ENCODE peak calls at places on chromosomes 16 and 17, in eight cellular contexts. M is gastrocnemius medialis, R is A549, I is cardiac muscle cell, W is fibroblast of the aortic adventitia, J is AG04450, Y is HepG2, H is nephron progenitor cell. D is an unnamed sample.

GRCh38 chr17:6643460-6644125 is 2.7 kb downstream of the TXNDC17 start:
- DNase-seq in M (no peak), R (no peak), I (peak; percentile 66), W (peak; percentile 71), J (no peak), Y (no peak), H (no peak), D (no peak)

GRCh38 chr16:17343028-17343427 is 127.7 kb downstream of the XYLT1 start:
- DNase-seq in M (no peak), R (no peak), I (no peak), W (no peak), J (no peak), Y (no peak), H (no peak), D (no peak)

GRCh38 chr17:10640475-10640874 is 16.6 kb downstream of the MYH3 start:
- DNase-seq in M (no peak), R (no peak), I (no peak), W (no peak), J (no peak), Y (no peak), H (no peak), D (no peak)

GRCh38 chr17:7029659-7030058 is 6.2 kb upstream of the SLC16A13 start:
- DNase-seq in M (no peak), R (no peak), I (peak; percentile 28), W (no peak), J (no peak), Y (no peak), H (no peak), D (peak; percentile 58)

GRCh38 chr16:12682441-12682840 is 121.2 kb downstream of the CPPED1 start:
- DNase-seq in M (no peak), R (no peak), I (no peak), W (no peak), J (no peak), Y (no peak), H (no peak), D (no peak)

GRCh38 chr16:13421726-13422125 is 498.2 kb upstream of the ERCC4 start:
- DNase-seq in M (no peak), R (no peak), I (no peak), W (no peak), J (no peak), Y (no peak), H (no peak), D (no peak)

GRCh38 chr16:54112807-54113206 is 173.8 kb downstream of the IRX3 start:
- DNase-seq in M (no peak), R (no peak), I (no peak), W (no peak), J (no peak), Y (no peak), H (no peak), D (no peak)

GRCh38 chr17:72122336-72122667 is 1.5 kb downstream of the SOX9 start:
- DNase-seq in M (no peak), R (no peak), I (no peak), W (no peak), J (no peak), Y (no peak), H (no peak), D (no peak)

GRCh38 chr17:40453881-40454630 is 10.8 kb downstream of the IGFBP4 start:
- DNase-seq in M (no peak), R (no peak), I (no peak), W (peak; percentile 89), J (no peak), Y (no peak), H (no peak), D (no peak)

GRCh38 chr17:18038149-18038850 is 668 bp downstream of the ATPAF2 start:
- DNase-seq in M (no peak), R (no peak), I (no peak), W (no peak), J (no peak), Y (no peak), H (no peak), D (no peak)

GRCh38 chr16:67943619-67944503 is at the start of gene LCAT:
- DNase-seq in M (peak; percentile 56), R (no peak), I (peak; percentile 67), W (peak; percentile 66), J (no peak), Y (peak; percentile 78), H (no peak), D (no peak)

GRCh38 chr17:55642741-55643140 is 79.9 kb downstream of the TMEM100 start:
- DNase-seq in M (no peak), R (no peak), I (no peak), W (no peak), J (no peak), Y (no peak), H (no peak), D (no peak)

GRCh38 chr16:57801098-57801855 is 1.0 kb downstream of the KIFC3 start:
- DNase-seq in M (no peak), R (peak; percentile 73), I (peak; percentile 65), W (peak; percentile 69), J (peak; percentile 42), Y (no peak), H (no peak), D (no peak)

GRCh38 chr16:49023095-49023494 is 258.5 kb downstream of the CBLN1 start:
- DNase-seq in M (no peak), R (no peak), I (no peak), W (peak; percentile 51), J (no peak), Y (no peak), H (no peak), D (no peak)

GRCh38 chr16:29994613-29995329 is 646 bp downstream of the HIRIP3 start:
- DNase-seq in M (no peak), R (no peak), I (peak; percentile 53), W (peak; percentile 37), J (no peak), Y (no peak), H (peak; percentile 61), D (no peak)

GRCh38 chr17:7997186-7997585 is 5.2 kb upstream of the GUCY2D start:
- DNase-seq in M (peak; percentile 70), R (peak; percentile 67), I (peak; percentile 60), W (peak; percentile 50), J (no peak), Y (peak; percentile 25), H (no peak), D (peak; percentile 45)

GRCh38 chr16:81994485-81994884 is 16.8 kb downstream of the SDR42E1 start:
- DNase-seq in M (no peak), R (peak; percentile 28), I (no peak), W (no peak), J (no peak), Y (no peak), H (no peak), D (no peak)

GRCh38 chr17:61249649-61250301 is 149.9 kb upstream of the TBX2 start:
- DNase-seq in M (no peak), R (no peak), I (no peak), W (no peak), J (no peak), Y (no peak), H (no peak), D (no peak)

GRCh38 chr17:10216213-10216982 is 18.0 kb upstream of the GAS7 start:
- DNase-seq in M (no peak), R (no peak), I (no peak), W (no peak), J (no peak), Y (no peak), H (peak; percentile 44), D (no peak)

GRCh38 chr16:79947771-79948170 is 347.2 kb upstream of the MAF start:
- DNase-seq in M (no peak), R (no peak), I (no peak), W (no peak), J (no peak), Y (no peak), H (no peak), D (no peak)

GRCh38 chr17:1813088-1813487 is 16.6 kb downstream of the SMYD4 start:
- DNase-seq in M (no peak), R (no peak), I (peak; percentile 84), W (peak; percentile 80), J (no peak), Y (no peak), H (no peak), D (no peak)

GRCh38 chr17:75059369-75060345 is 12.6 kb downstream of the KCTD2 start:
- DNase-seq in M (peak; percentile 61), R (peak; percentile 70), I (peak; percentile 75), W (peak; percentile 75), J (peak; percentile 54), Y (peak; percentile 45), H (no peak), D (no peak)

GRCh38 chr17:8223356-8224063 is 13.1 kb upstream of the AURKB start:
- DNase-seq in M (peak; percentile 77), R (peak; percentile 81), I (peak; percentile 53), W (no peak), J (no peak), Y (peak; percentile 79), H (peak; percentile 72), D (peak; percentile 58)

GRCh38 chr16:29974291-29975133 is 844 bp downstream of the TAOK2 start:
- DNase-seq in M (no peak), R (no peak), I (peak; percentile 35), W (peak; percentile 16), J (no peak), Y (no peak), H (no peak), D (peak; percentile 65)

GRCh38 chr16:1676661-1677060 is 1.4 kb upstream of the JPT2 start:
- DNase-seq in M (no peak), R (no peak), I (no peak), W (no peak), J (no peak), Y (no peak), H (no peak), D (no peak)

GRCh38 chr16:3017806-3018506 is at the start of gene CLDN6:
- DNase-seq in M (no peak), R (no peak), I (no peak), W (no peak), J (no peak), Y (no peak), H (peak; percentile 85), D (peak; percentile 89)
- TF ChIP-seq CTCF in M (no peak), R (no peak), I (peak; percentile 29), W (no peak), J (peak; percentile 19), Y (peak; percentile 73), H (peak; percentile 66), D (peak; percentile 73)

GRCh38 chr17:78709119-78709681 is 72.9 kb downstream of the CYTH1 start:
- DNase-seq in M (no peak), R (no peak), I (no peak), W (no peak), J (no peak), Y (no peak), H (no peak), D (no peak)
- TF ChIP-seq CTCF in M (no peak), R (no peak), I (no peak), W (no peak), J (no peak), Y (no peak), H (no peak), D (no peak)

DNA sequence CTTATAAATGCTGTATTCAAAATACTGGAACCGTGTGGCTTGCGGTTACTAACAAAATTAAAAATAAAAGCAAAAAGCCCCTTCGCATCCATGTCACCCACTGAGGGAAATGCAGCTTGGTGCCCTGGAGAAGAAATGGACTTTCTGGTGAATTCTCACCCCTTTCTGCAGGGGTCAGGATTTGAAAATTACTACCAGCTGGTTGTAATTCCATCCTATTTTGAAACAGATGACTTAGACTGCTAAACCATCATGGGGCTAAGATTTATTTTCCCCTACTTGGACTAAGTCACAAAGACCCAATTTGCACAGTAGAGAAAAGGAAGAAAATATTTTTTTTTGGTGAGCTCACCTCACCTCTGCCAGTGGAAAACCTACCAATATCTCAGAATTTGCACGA is 111.4 kb upstream of the MYOCD start:
- DNase-seq in M (no peak), R (no peak), I (no peak), W (no peak), J (no peak), Y (no peak), H (no peak), D (no peak)
- TF ChIP-seq CTCF in M (no peak), R (no peak), I (no peak), W (no peak), J (peak; percentile 7), Y (no peak), H (no peak), D (no peak)

GRCh38 chr16:86683441-86684194 is 105.3 kb downstream of the FOXL1 start:
- DNase-seq in M (no peak), R (no peak), I (no peak), W (no peak), J (no peak), Y (no peak), H (no peak), D (no peak)
- TF ChIP-seq CTCF in M (no peak), R (no peak), I (no peak), W (no peak), J (no peak), Y (no peak), H (no peak), D (no peak)

D was measured in endothelial cell.